ENCODE peak calls at places on chromosomes 2 and 18, in five cellular contexts. M is HCT116, X is GM23338, F is OCI-LY7, V is PC-3. J is an unnamed sample.

GRCh38 chr2:144587306-144587705 is 67.4 kb upstream of the ZEB2 start:
- DNase-seq in M (no peak), X (no peak), F (no peak), V (no peak), J (no peak)

GRCh38 chr2:101082993-101083392 is 68.2 kb downstream of the TBC1D8 start:
- DNase-seq in M (no peak), X (no peak), F (no peak), V (no peak), J (no peak)

GRCh38 chr2:201135396-201135795 is 19.4 kb downstream of the CFLAR start:
- DNase-seq in M (no peak), X (no peak), F (no peak), V (no peak), J (no peak)

GRCh38 chr2:142037051-142037450 is 93.8 kb downstream of the LRP1B start:
- DNase-seq in M (no peak), X (peak), F (no peak), V (peak), J (no peak)

GRCh38 chr2:15510552-15510951 is 50.6 kb downstream of the NBAS start:
- DNase-seq in M (no peak), X (no peak), F (no peak), V (no peak), J (no peak)

GRCh38 chr2:83233284-83233683 is 1225.8 kb downstream of the SUCLG1 start:
- DNase-seq in M (peak), X (no peak), F (no peak), V (peak), J (no peak)

GRCh38 chr2:242010567-242011513 is 141.3 kb downstream of the RTP5 start:
- DNase-seq in M (no peak), X (no peak), F (no peak), V (no peak), J (no peak)

GRCh38 chr2:240309214-240309613 is 126.2 kb upstream of the GPC1 start:
- DNase-seq in M (no peak), X (no peak), F (no peak), V (no peak), J (no peak)

GRCh38 chr2:138779451-138780440 is at the start of gene NXPH2:
- DNase-seq in M (no peak), X (peak), F (no peak), V (no peak), J (no peak)

GRCh38 chr2:125456851-125457250 is 1199.1 kb upstream of the GYPC start:
- DNase-seq in M (no peak), X (no peak), F (no peak), V (no peak), J (no peak)

GRCh38 chr18:43883886-43884285 is 606.6 kb upstream of the SYT4 start:
- DNase-seq in M (no peak), X (no peak), F (no peak), V (no peak), J (no peak)

GRCh38 chr2:236955675-236956618 is 129.7 kb upstream of the COPS8 start:
- DNase-seq in M (no peak), X (no peak), F (no peak), V (no peak), J (no peak)

GRCh38 chr2:132651115-132652099 is 18.6 kb downstream of the LYPD1 start:
- DNase-seq in M (peak), X (peak), F (no peak), V (peak), J (peak)

GRCh38 chr2:43609304-43609883 is 13.6 kb upstream of the THADA start:
- DNase-seq in M (peak), X (peak), F (peak), V (peak), J (peak)

GRCh38 chr2:102599486-102599885 is 19.9 kb upstream of the SLC9A2 start:
- DNase-seq in M (no peak), X (peak), F (no peak), V (no peak), J (no peak)

GRCh38 chr2:56169521-56169920 is 14.3 kb upstream of the CCDC85A start:
- DNase-seq in M (no peak), X (no peak), F (no peak), V (no peak), J (no peak)

GRCh38 chr18:6058941-6059340 is 163.6 kb upstream of the TMEM200C start:
- DNase-seq in M (no peak), X (peak), F (no peak), V (peak), J (no peak)

GRCh38 chr2:36741188-36741587 is 44.7 kb downstream of the VIT start:
- DNase-seq in M (no peak), X (no peak), F (no peak), V (no peak), J (no peak)

GRCh38 chr2:145032791-145033190 is 512.9 kb upstream of the ZEB2 start:
- DNase-seq in M (no peak), X (peak), F (no peak), V (no peak), J (no peak)

GRCh38 chr18:26089247-26090129 is 925 bp downstream of the SS18 start:
- DNase-seq in M (no peak), X (peak), F (peak), V (peak), J (peak)

GRCh38 chr2:158006961-158007664 is 94.6 kb upstream of the UPP2 start:
- DNase-seq in M (no peak), X (peak), F (no peak), V (no peak), J (no peak)

GRCh38 chr2:171432969-171433762 is 624 bp downstream of the METTL8 start:
- DNase-seq in M (peak), X (peak), F (peak), V (peak), J (peak)

GRCh38 chr2:20641123-20641985 is 9.5 kb downstream of the HS1BP3 start:
- DNase-seq in M (no peak), X (no peak), F (no peak), V (peak), J (no peak)

GRCh38 chr2:232460171-232460570 is 4.2 kb downstream of the ALPI start:
- DNase-seq in M (no peak), X (no peak), F (no peak), V (no peak), J (no peak)

GRCh38 chr2:31275976-31276375 is 42.0 kb downstream of the EHD3 start:
- DNase-seq in M (no peak), X (no peak), F (no peak), V (no peak), J (no peak)

GRCh38 chr2:100821255-100821912 is 1.4 kb downstream of the NPAS2 start:
- DNase-seq in M (no peak), X (peak), F (no peak), V (peak), J (no peak)

GRCh38 chr2:75481041-75481836 is 79.5 kb downstream of the EVA1A start:
- DNase-seq in M (peak), X (peak), F (peak), V (peak), J (no peak)

GRCh38 chr2:100888602-100889001 is 68.7 kb downstream of the NPAS2 start:
- DNase-seq in M (no peak), X (no peak), F (no peak), V (no peak), J (no peak)

GRCh38 chr18:63365909-63366269 is 1.1 kb downstream of the KDSR start:
- DNase-seq in M (no peak), X (peak), F (peak), V (peak), J (no peak)

GRCh38 chr2:133982231-133982630 is 271.6 kb upstream of the MGAT5 start:
- DNase-seq in M (no peak), X (no peak), F (no peak), V (no peak), J (no peak)

GRCh38 chr18:79519751-79520472 is 124.2 kb downstream of the NFATC1 start:
- DNase-seq in M (no peak), X (peak), F (peak), V (no peak), J (no peak)

GRCh38 chr18:6595666-6596065 is 133.8 kb upstream of the ARHGAP28 start:
- DNase-seq in M (no peak), X (no peak), F (no peak), V (no peak), J (no peak)

GRCh38 chr18:73511751-73512525 is 635.7 kb downstream of the FBXO15 start:
- DNase-seq in M (no peak), X (no peak), F (no peak), V (no peak), J (no peak)

GRCh38 chr2:39851691-39852110 is 72.6 kb upstream of the THUMPD2 start:
- DNase-seq in M (no peak), X (peak), F (peak), V (peak), J (peak)

DNA sequence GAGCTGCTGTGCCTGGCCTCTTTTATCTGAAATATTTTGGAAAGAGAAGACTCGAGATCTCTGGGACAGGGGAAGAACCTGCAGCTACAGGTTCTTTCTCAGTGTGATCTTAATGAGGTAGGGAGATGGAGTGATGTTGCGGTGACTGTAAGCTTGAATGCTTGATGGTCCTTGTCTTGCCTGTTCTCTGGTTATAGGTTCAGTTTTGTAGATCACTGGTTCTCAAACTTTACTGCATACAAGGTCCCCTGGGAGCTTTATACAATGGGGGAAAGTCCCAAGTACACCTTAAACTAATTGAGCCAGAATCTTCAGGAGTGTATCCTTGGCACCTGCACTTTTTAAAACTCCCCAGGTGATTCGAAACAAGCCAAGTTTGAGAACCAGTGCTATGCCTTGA is 136.7 kb upstream of the CXCR4 start:
- DNase-seq in M (no peak), X (no peak), F (peak), V (no peak), J (no peak)
- H3K4me2 ChIP-seq in M (no peak), X (no peak), F (peak), V (no peak), J (no peak)

GRCh38 chr18:46668694-46669093 is 11.7 kb upstream of the LOXHD1 start:
- DNase-seq in M (no peak), X (no peak), F (no peak), V (no peak), J (no peak)
- TF ChIP-seq EZH2phosphoT487 in M (no peak), X (no peak), F (no peak), V (no peak), J (no peak)

DNA sequence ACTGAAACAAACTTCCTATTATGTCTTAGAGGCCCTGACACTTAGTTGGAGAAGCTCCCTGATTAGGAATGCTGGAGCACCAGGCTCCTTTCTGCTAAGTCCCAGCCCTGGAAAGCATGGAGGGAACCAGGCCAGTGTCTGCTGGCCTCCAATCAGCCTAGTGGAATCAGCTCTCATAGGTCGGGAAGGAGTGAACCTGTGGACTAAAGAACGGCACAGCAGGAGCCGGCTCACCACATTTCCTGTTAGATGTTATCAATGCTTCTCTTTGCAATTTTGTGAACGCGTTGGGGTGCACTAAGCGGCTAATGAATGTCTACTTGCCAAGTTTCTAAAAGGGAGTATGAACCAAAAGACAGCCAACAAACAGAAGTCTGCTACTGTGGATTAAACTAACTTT is 296.6 kb downstream of the NAPG start:
- DNase-seq in M (no peak), X (peak), F (no peak), V (no peak), J (no peak)
- H3K4me3 ChIP-seq in M (no peak), X (no peak), F (no peak), V (no peak), J (no peak)

GRCh38 chr2:150916997-150917396 is 344.7 kb downstream of the RBM43 start:
- DNase-seq in M (no peak), X (no peak), F (no peak), V (peak), J (no peak)
- H3K4me2 ChIP-seq in M (no peak), X (no peak), F (no peak), V (peak), J (no peak)

DNA sequence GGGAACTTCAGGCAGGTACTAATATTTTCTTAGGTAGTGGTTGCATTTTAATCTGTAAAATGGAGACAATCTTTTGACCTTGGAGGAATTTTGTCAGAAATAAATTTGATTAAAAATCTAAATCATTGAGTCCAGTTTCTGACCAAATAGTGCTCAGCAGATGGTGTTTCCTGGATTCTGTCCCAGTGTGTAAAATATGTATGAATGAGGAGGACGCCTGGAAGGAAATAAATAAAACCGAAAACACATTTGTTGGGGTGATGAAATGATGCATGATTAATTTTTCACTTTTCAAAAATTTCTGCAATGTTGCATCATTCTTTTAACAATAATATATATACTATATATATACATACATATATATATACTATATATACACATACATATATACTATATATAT is 261.1 kb upstream of the TRIB2 start:
- DNase-seq in M (no peak), X (no peak), F (no peak), V (no peak), J (no peak)
- TF ChIP-seq EZH2phosphoT487 in M (no peak), X (no peak), F (no peak), V (no peak), J (no peak)

GRCh38 chr2:30254692-30255015 is 23.3 kb downstream of the LBH start:
- DNase-seq in M (no peak), X (no peak), F (no peak), V (no peak), J (no peak)

GRCh38 chr2:30250421-30250820 is 19.1 kb downstream of the LBH start:
- DNase-seq in M (no peak), X (no peak), F (no peak), V (no peak), J (no peak)

GRCh38 chr2:30255026-30255425 is 23.7 kb downstream of the LBH start:
- DNase-seq in M (no peak), X (no peak), F (no peak), V (no peak), J (no peak)

GRCh38 chr2:30253873-30254691 is 22.7 kb downstream of the LBH start:
- DNase-seq in M (no peak), X (no peak), F (no peak), V (no peak), J (no peak)

DNA sequence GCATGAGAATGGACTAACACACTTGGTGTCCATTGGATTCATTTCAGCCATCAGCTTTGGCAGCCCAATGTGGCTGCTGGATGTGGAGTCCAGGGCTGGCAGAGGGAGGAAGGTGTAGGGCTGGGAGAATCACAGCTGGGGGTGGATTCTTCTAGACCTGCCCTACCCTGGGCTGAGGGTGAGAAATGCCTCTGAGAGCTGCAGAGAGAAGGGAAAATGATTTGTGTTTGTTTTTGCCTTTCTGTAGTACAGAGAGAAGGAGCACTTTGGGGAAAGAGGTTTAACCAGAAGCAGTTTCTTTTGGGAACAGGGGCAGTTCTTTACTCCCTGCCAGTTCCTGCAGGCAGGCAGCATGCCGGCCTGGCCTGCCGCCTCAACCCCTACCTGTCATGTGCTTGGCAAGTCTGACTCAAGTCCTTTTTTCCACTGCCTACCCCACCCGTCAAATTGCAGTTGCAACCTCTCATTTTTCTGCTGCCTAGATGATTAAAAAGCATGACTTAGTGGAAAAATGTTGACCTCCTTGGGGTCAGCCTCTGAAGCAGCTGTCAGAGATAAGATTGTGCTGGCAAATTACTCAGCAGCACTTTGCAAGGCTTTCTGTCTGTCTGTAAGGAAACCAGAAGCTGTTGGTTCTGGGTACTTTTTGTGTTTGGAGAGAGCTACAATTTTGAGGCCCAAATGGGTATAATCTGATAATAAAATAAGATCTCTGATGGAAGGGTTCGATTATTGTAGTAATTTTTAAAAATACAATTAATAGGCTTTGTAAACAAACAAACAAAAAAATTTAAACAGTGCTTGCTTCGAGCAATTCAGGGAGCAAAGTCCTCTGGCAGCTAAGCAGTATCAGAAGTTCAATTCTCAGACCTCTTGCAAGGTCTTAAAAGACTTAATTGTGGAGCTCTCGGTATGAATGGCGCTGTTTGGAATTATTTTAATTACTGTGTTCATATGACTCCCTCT is 21.7 kb downstream of the LBH start:
- DNase-seq in M (no peak), X (no peak), F (no peak), V (peak), J (no peak)
- H3K4me3 ChIP-seq in M (no peak), X (no peak), F (no peak), V (no peak), J (no peak)

GRCh38 chr2:146451972-146452371 is 1392.9 kb upstream of the ACVR2A start:
- DNase-seq in M (no peak), X (no peak), F (no peak), V (peak), J (no peak)

GRCh38 chr2:146457221-146457620 is 1387.6 kb upstream of the ACVR2A start:
- DNase-seq in M (no peak), X (no peak), F (no peak), V (peak), J (no peak)

GRCh38 chr2:146458585-146458984 is 1386.2 kb upstream of the ACVR2A start:
- DNase-seq in M (no peak), X (no peak), F (no peak), V (no peak), J (no peak)

GRCh38 chr2:146450131-146450530 is 1394.7 kb upstream of the ACVR2A start:
- DNase-seq in M (no peak), X (no peak), F (no peak), V (peak), J (no peak)

GRCh38 chr2:146455325-146455724 is 1389.5 kb upstream of the ACVR2A start:
- DNase-seq in M (no peak), X (no peak), F (no peak), V (no peak), J (no peak)
- H3K4me2 ChIP-seq in M (no peak), X (no peak), F (no peak), V (no peak), J (no peak)

GRCh38 chr2:212926948-212927347 is 224.5 kb downstream of the IKZF2 start:
- DNase-seq in M (no peak), X (no peak), F (no peak), V (no peak), J (no peak)

GRCh38 chr2:212929971-212930370 is 221.4 kb downstream of the IKZF2 start:
- DNase-seq in M (no peak), X (no peak), F (no peak), V (no peak), J (no peak)

GRCh38 chr2:212930556-212930955 is 220.9 kb downstream of the IKZF2 start:
- DNase-seq in M (no peak), X (no peak), F (no peak), V (no peak), J (no peak)

GRCh38 chr2:212929116-212929515 is 222.3 kb downstream of the IKZF2 start:
- DNase-seq in M (no peak), X (no peak), F (no peak), V (no peak), J (no peak)

GRCh38 chr2:212928681-212929080 is 222.7 kb downstream of the IKZF2 start:
- DNase-seq in M (no peak), X (no peak), F (no peak), V (no peak), J (no peak)
- TF ChIP-seq EZH2phosphoT487 in M (no peak), X (no peak), F (no peak), V (no peak), J (no peak)

GRCh38 chr2:109130726-109130995 is 1.7 kb downstream of the SH3RF3 start:
- DNase-seq in M (no peak), X (no peak), F (no peak), V (no peak), J (no peak)
- H3K4me3 ChIP-seq in M (no peak), X (no peak), F (no peak), V (peak), J (peak)